ENCODE peak calls at places on chromosome 6, in six cellular contexts. Z is cardiac muscle cell, Y is GM12865, K is upper lobe of right lung, I is GM10248, R is OCI-LY7. P is an unnamed sample.
A peak's percentile ranks its signal among the peaks of the same experiment; 100 is the strongest.

GRCh38 chr6:76634695-76635094 is 562.2 kb upstream of the IMPG1 start:
- DNase-seq in Z (no peak), Y (no peak), I (no peak), R (no peak), K (no peak), P (no peak)

GRCh38 chr6:144351338-144351737 is 66.2 kb downstream of the UTRN start:
- DNase-seq in I (no peak), Z (no peak), R (no peak), K (no peak), Y (no peak), P (no peak)

GRCh38 chr6:84500726-84501125 is 263.7 kb downstream of the TBX18 start:
- DNase-seq in R (no peak), K (no peak), Z (no peak), I (no peak), Y (no peak), P (no peak)

GRCh38 chr6:110255356-110255755 is 75.1 kb downstream of the CDC40 start:
- DNase-seq in R (peak; percentile 8), I (peak; percentile 17), K (no peak), Z (peak; percentile 54), Y (peak; percentile 18), P (peak; percentile 6)

GRCh38 chr6:99605074-99605726 is 1.4 kb upstream of the PRDM13 start:
- DNase-seq in I (no peak), Z (no peak), K (no peak), R (peak; percentile 9), Y (no peak), P (no peak)

GRCh38 chr6:41100871-41101287 is 28.1 kb downstream of the NFYA start:
- DNase-seq in I (no peak), K (no peak), R (no peak), Z (peak; percentile 14), Y (no peak), P (no peak)

GRCh38 chr6:33610779-33611421 is 10.2 kb upstream of the ITPR3 start:
- DNase-seq in I (no peak), K (no peak), Y (no peak), R (no peak), Z (peak; percentile 60), P (no peak)

GRCh38 chr6:97923249-97923648 is 640.2 kb upstream of the MMS22L start:
- DNase-seq in Y (no peak), Z (no peak), R (no peak), I (no peak), K (no peak), P (no peak)

GRCh38 chr6:37024665-37025337 is 19.3 kb downstream of the FGD2 start:
- DNase-seq in Z (no peak), Y (no peak), I (no peak), K (no peak), R (no peak), P (peak; percentile 19)

GRCh38 chr6:71544028-71544427 is 255.4 kb downstream of the OGFRL1 start:
- DNase-seq in K (no peak), I (no peak), Z (peak; percentile 65), R (no peak), Y (no peak), P (peak; percentile 38)

GRCh38 chr6:34511214-34511922 is 44.8 kb downstream of the SPDEF start:
- DNase-seq in R (no peak), I (no peak), K (peak; percentile 33), Y (no peak), Z (no peak), P (no peak)

GRCh38 chr6:158185729-158186456 is 17.7 kb downstream of the GTF2H5 start:
- DNase-seq in K (no peak), I (no peak), Z (peak; percentile 62), Y (no peak), R (no peak), P (peak; percentile 89)

GRCh38 chr6:158191032-158191431 is 22.9 kb downstream of the GTF2H5 start:
- DNase-seq in Z (no peak), R (no peak), I (no peak), Y (no peak), K (no peak), P (no peak)

GRCh38 chr6:158191769-158192168 is 23.6 kb downstream of the GTF2H5 start:
- DNase-seq in K (no peak), Z (no peak), Y (no peak), R (no peak), I (no peak), P (no peak)

GRCh38 chr6:158184598-158184997 is 16.4 kb downstream of the GTF2H5 start:
- DNase-seq in I (no peak), Z (peak; percentile 57), K (no peak), R (no peak), Y (no peak), P (no peak)

GRCh38 chr6:158188591-158188990 is 20.4 kb downstream of the GTF2H5 start:
- DNase-seq in Z (no peak), Y (no peak), R (no peak), I (no peak), K (no peak), P (no peak)
- TF ChIP-seq CTCF in Z (no peak), Y (no peak), R (no peak), I (no peak), K (no peak), P (no peak)

DNA sequence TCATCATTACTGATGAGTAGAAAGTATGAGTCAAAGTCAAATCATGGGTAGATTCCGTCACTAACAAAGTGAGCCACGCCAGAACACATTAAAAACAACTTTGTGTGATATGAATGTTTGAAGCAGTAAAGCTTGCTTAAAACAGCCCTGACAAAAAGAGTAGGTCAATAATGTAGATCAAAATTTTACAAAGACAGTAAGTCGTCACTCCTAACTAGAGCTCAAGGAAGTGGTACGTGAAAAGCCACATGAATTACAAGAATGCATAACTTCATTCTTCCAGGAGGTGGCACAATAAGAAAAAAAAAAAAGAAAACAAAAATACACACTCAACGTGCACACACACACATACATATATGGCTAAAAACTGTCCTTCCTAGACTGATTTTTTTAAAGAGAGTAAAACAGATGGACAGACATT is 69.9 kb downstream of the HACE1 start:
- DNase-seq in Y (peak; percentile 51), I (peak; percentile 29), R (peak; percentile 48), Z (peak; percentile 77), K (no peak), P (peak; percentile 45)
- TF ChIP-seq CTCF in Y (peak; percentile 38), I (peak; percentile 33), R (peak; percentile 85), Z (peak; percentile 30), K (peak; percentile 34), P (peak; percentile 71)

GRCh38 chr6:135411849-135412248 is 85.7 kb downstream of the AHI1 start:
- DNase-seq in K (no peak), Z (no peak), Y (no peak), I (no peak), R (no peak), P (no peak)
- TF ChIP-seq CTCF in K (no peak), Z (no peak), Y (no peak), I (no peak), R (no peak), P (no peak)

DNA sequence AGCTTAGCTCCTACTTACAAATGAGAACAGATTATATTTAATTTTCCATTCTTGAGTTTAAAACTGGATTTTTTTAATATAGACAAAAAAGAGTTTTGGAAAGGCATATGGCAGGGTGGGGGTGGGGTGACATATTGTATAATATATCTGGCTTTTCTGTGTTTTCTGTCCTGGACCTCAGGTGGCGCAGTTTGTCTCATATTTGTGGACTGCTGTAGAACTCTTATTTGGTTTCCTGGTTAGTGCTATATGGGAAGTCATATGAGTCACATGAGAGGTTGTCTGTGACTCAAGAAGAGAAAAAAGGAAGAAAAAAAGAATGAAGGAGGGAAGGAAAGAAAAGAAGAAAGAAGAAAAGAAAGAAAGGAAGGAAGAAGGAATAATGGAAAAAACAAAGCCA is 131.8 kb downstream of the CLVS2 start:
- DNase-seq in I (no peak), Z (no peak), R (no peak), Y (no peak), K (no peak), P (no peak)
- TF ChIP-seq CTCF in I (no peak), Z (no peak), R (no peak), Y (no peak), K (no peak), P (no peak)

P was measured in HFFc6.